ENCODE peak calls at places on chromosomes 2 and 18, in six cellular contexts. S is activated naive CD4-positive, alpha-beta T cell treated with Interleukin-2 at 50 U/mL for 16 hours; W is epithelial cell of esophagus; K is stomach; A is stimulated activated CD4-positive, alpha-beta T cell treated with anti-CD3 and anti-CD28 coated beads, Interleukin-1b, Interleukin-23, amount 100 ng/mL, for 24 hours; L is MCF 10A. C is an unnamed sample.

GRCh38 chr18:62682396-62682795 is 32.9 kb upstream of the PHLPP1 start:
- DNase-seq in S (no peak), W (no peak), K (no peak), A (no peak), L (no peak), C (no peak)

GRCh38 chr2:46363535-46364170 is 66.4 kb downstream of the EPAS1 start:
- DNase-seq in S (no peak), W (peak), K (no peak), A (no peak), L (peak), C (no peak)

GRCh38 chr2:7102831-7103230 is 185.6 kb downstream of the RNF144A start:
- DNase-seq in S (no peak), W (no peak), K (no peak), A (no peak), L (no peak), C (no peak)

GRCh38 chr2:230797515-230798495 is 66.9 kb upstream of the ITM2C start:
- DNase-seq in S (no peak), W (peak), K (no peak), A (no peak), L (peak), C (no peak)

GRCh38 chr2:48328972-48329723 is 200.8 kb upstream of the STON1 start:
- DNase-seq in S (no peak), W (no peak), K (no peak), A (no peak), L (no peak), C (no peak)

GRCh38 chr2:150425121-150425559 is 62.3 kb downstream of the RND3 start:
- DNase-seq in S (no peak), W (peak), K (no peak), A (no peak), L (peak), C (no peak)

GRCh38 chr2:98175811-98176210 is 88.8 kb downstream of the VWA3B start:
- DNase-seq in S (no peak), W (no peak), K (no peak), A (no peak), L (peak), C (no peak)

GRCh38 chr2:180571559-180571958 is 408.8 kb upstream of the UBE2E3 start:
- DNase-seq in S (no peak), W (peak), K (no peak), A (no peak), L (no peak), C (no peak)

GRCh38 chr2:235097196-235097895 is 145.5 kb downstream of the SH3BP4 start:
- DNase-seq in S (no peak), W (no peak), K (no peak), A (no peak), L (no peak), C (no peak)

GRCh38 chr2:155350783-155351580 is 652.5 kb downstream of the KCNJ3 start:
- DNase-seq in S (no peak), W (no peak), K (no peak), A (no peak), L (no peak), C (no peak)

GRCh38 chr2:20300656-20301055 is 50.0 kb downstream of the PUM2 start:
- DNase-seq in S (no peak), W (peak), K (no peak), A (no peak), L (no peak), C (no peak)

GRCh38 chr2:61340242-61340641 is 130.6 kb downstream of the USP34 start:
- DNase-seq in S (no peak), W (peak), K (no peak), A (no peak), L (peak), C (no peak)

GRCh38 chr2:124343827-124344498 is 318.9 kb downstream of the CNTNAP5 start:
- DNase-seq in S (no peak), W (no peak), K (no peak), A (no peak), L (no peak), C (no peak)

GRCh38 chr2:55419236-55419513 is 481 bp downstream of the CCDC88A start:
- DNase-seq in S (no peak), W (peak), K (no peak), A (peak), L (peak), C (no peak)

GRCh38 chr2:237060518-237061312 is 25.0 kb upstream of the COPS8 start:
- DNase-seq in S (no peak), W (peak), K (peak), A (no peak), L (peak), C (no peak)

GRCh38 chr2:2591542-2591940 is 260.5 kb upstream of the MYT1L start:
- DNase-seq in S (no peak), W (no peak), K (peak), A (no peak), L (no peak), C (no peak)

GRCh38 chr2:99096728-99097127 is 44.8 kb upstream of the C2orf15 start:
- DNase-seq in S (no peak), W (no peak), K (no peak), A (no peak), L (no peak), C (no peak)

GRCh38 chr2:188145885-188146284 is 145.8 kb upstream of the GULP1 start:
- DNase-seq in S (no peak), W (no peak), K (no peak), A (no peak), L (no peak), C (no peak)

GRCh38 chr2:187155472-187155871 is 292.6 kb downstream of the CALCRL start:
- DNase-seq in S (no peak), W (no peak), K (no peak), A (no peak), L (no peak), C (no peak)

GRCh38 chr2:12352891-12353290 is 363.8 kb upstream of the TRIB2 start:
- DNase-seq in S (no peak), W (no peak), K (peak), A (no peak), L (no peak), C (no peak)

GRCh38 chr2:232838406-232838874 is 31.6 kb upstream of the SNORC start:
- DNase-seq in S (peak), W (peak), K (no peak), A (peak), L (peak), C (no peak)

GRCh38 chr2:213069531-213069930 is 81.9 kb downstream of the IKZF2 start:
- DNase-seq in S (no peak), W (no peak), K (no peak), A (no peak), L (no peak), C (no peak)

GRCh38 chr2:155412599-155412998 is 714.1 kb downstream of the KCNJ3 start:
- DNase-seq in S (no peak), W (no peak), K (no peak), A (no peak), L (no peak), C (no peak)

GRCh38 chr2:15579641-15580040 is 12.0 kb upstream of the DDX1 start:
- DNase-seq in S (no peak), W (peak), K (no peak), A (no peak), L (no peak), C (no peak)

C was measured in epithelial cell of prostate.